ENCODE peak calls at places on chromosomes 6 and 20, in four cellular contexts. U is stomach, O is neural crest cell, C is right cardiac atrium. Y is an unnamed sample.
A peak's percentile ranks its signal among the peaks of the same experiment; 100 is the strongest.

GRCh38 chr6:131251593-131252204 is 116.4 kb downstream of the AKAP7 start:
- DNase-seq in U (no peak), O (no peak), C (no peak), Y (no peak)

GRCh38 chr6:33638581-33638980 is 17.5 kb downstream of the ITPR3 start:
- DNase-seq in U (peak; percentile 68), O (no peak), C (no peak), Y (no peak)

GRCh38 chr20:57526067-57526884 is 1.3 kb upstream of the CTCFL start:
- DNase-seq in U (no peak), O (no peak), C (no peak), Y (no peak)

GRCh38 chr6:47633141-47633540 is 65.2 kb upstream of the ADGRF4 start:
- DNase-seq in U (no peak), O (no peak), C (no peak), Y (no peak)

GRCh38 chr6:10559492-10560150 is 38.5 kb downstream of the GCNT2 start:
- DNase-seq in U (no peak), O (no peak), C (no peak), Y (no peak)

GRCh38 chr6:5471044-5471443 is 209.7 kb downstream of the FARS2 start:
- DNase-seq in U (peak; percentile 64), O (peak; percentile 66), C (peak; percentile 40), Y (peak; percentile 75)

GRCh38 chr20:48531505-48531904 is 296.3 kb downstream of the PREX1 start:
- DNase-seq in U (no peak), O (no peak), C (no peak), Y (no peak)

GRCh38 chr6:32177182-32177787 is 920 bp upstream of the RNF5 start:
- DNase-seq in U (no peak), O (no peak), C (no peak), Y (no peak)

GRCh38 chr20:25313608-25314007 is 65.7 kb downstream of the PYGB start:
- DNase-seq in U (no peak), O (no peak), C (no peak), Y (no peak)

GRCh38 chr6:21538186-21538798 is 55.3 kb upstream of the SOX4 start:
- DNase-seq in U (no peak), O (no peak), C (no peak), Y (no peak)

GRCh38 chr6:111788779-111789276 is 84.4 kb downstream of the FYN start:
- DNase-seq in U (no peak), O (no peak), C (no peak), Y (no peak)

GRCh38 chr6:97594834-97595233 is 311.8 kb upstream of the MMS22L start:
- DNase-seq in U (no peak), O (no peak), C (no peak), Y (no peak)

GRCh38 chr20:17571153-17571527 is 1.3 kb downstream of the DSTN start:
- DNase-seq in U (no peak), O (no peak), C (no peak), Y (no peak)

GRCh38 chr6:158043586-158044524 is 62.2 kb downstream of the SYNJ2 start:
- DNase-seq in U (peak; percentile 55), O (no peak), C (peak; percentile 65), Y (peak; percentile 72)

GRCh38 chr6:127459231-127459641 is at the start of gene KIAA0408:
- DNase-seq in U (peak; percentile 62), O (no peak), C (peak; percentile 68), Y (peak; percentile 70)

Y was measured in Right ventricle myocardium superior.